ENCODE peak calls at places on chromosomes 2 and 18, in four cellular contexts. N, M, K and S are unnamed samples.
A peak's percentile ranks its signal among the peaks of the same experiment; 100 is the strongest.

GRCh38 chr2:170361359-170361936 is 183.5 kb downstream of the MYO3B start:
- DNase-seq in K (peak; percentile 70), M (peak; percentile 49), N (no peak), S (no peak)

GRCh38 chr2:146661494-146662096 is 1183.2 kb upstream of the ACVR2A start:
- DNase-seq in N (no peak), M (no peak), K (no peak), S (no peak)

GRCh38 chr2:120558892-120559291 is 176.8 kb upstream of the GLI2 start:
- DNase-seq in N (no peak), K (no peak), M (no peak), S (no peak)

GRCh38 chr2:11598228-11598731 is 64.4 kb downstream of the GREB1 start:
- DNase-seq in M (no peak), K (no peak), N (no peak), S (peak; percentile 47)

GRCh38 chr2:120596191-120596781 is 139.4 kb upstream of the GLI2 start:
- DNase-seq in M (no peak), N (peak; percentile 78), K (no peak), S (peak; percentile 58)

GRCh38 chr18:332721-333513 is 65.1 kb upstream of the THOC1 start:
- DNase-seq in N (no peak), K (peak; percentile 37), M (no peak), S (peak; percentile 50)

GRCh38 chr2:29295843-29296242 is 180.6 kb downstream of the CLIP4 start:
- DNase-seq in N (peak; percentile 32), M (no peak), K (peak; percentile 40), S (no peak)

GRCh38 chr2:15940661-15941482 is 522 bp downstream of the MYCN start:
- DNase-seq in M (no peak), N (no peak), K (no peak), S (no peak)

GRCh38 chr2:7835693-7836680 is 845.9 kb upstream of the ID2 start:
- DNase-seq in M (no peak), K (no peak), N (no peak), S (no peak)

GRCh38 chr18:49754866-49755265 is 58.5 kb downstream of the ACAA2 start:
- DNase-seq in K (no peak), M (no peak), N (no peak), S (no peak)

GRCh38 chr18:49319590-49319989 is 140.9 kb downstream of the DYM start:
- DNase-seq in N (no peak), K (no peak), M (no peak), S (no peak)

GRCh38 chr2:18178736-18179349 is 300.4 kb downstream of the KCNS3 start:
- DNase-seq in N (no peak), M (peak; percentile 11), K (peak; percentile 69), S (no peak)

GRCh38 chr2:26324903-26325302 is 21.0 kb upstream of the SELENOI start:
- DNase-seq in M (no peak), N (no peak), K (no peak), S (no peak)

GRCh38 chr18:49013961-49014604 is 63.3 kb upstream of the SMAD7 start:
- DNase-seq in K (no peak), M (no peak), N (peak; percentile 53), S (no peak)

GRCh38 chr2:158130832-158131473 is 29.3 kb downstream of the UPP2 start:
- DNase-seq in M (no peak), N (no peak), K (no peak), S (no peak)

GRCh38 chr2:240432820-240433801 is 2.4 kb upstream of the GPC1 start:
- DNase-seq in M (no peak), K (peak; percentile 13), N (peak; percentile 62), S (peak; percentile 15)

GRCh38 chr2:54809814-54810213 is 86.4 kb downstream of the EML6 start:
- DNase-seq in N (no peak), M (no peak), K (no peak), S (no peak)

GRCh38 chr2:102053096-102053495 is 61.3 kb downstream of the IL1R2 start:
- DNase-seq in N (no peak), K (no peak), M (no peak), S (peak; percentile 32)

DNA sequence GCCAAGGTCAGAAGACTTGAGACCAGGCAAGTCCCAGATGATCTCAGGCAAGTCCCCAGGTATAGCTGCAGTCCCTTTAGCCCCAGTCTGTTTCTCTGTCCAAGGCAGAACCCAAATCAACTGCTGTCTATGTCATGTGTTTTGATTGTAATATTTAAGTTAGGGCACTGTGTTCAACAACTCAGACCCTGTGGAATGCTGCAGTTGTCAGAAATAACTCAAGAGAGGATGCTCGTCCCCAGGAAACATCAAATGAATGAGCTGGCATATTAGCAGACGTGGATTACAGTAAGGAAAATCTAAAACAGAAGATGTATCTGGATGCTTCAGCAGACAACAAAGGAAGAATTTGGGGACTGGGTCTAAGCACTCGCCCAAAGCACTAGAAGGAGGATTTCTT is 70.1 kb downstream of the BCL11A start:
- DNase-seq in M (no peak), K (no peak), N (no peak), S (no peak)
- H3K4me3 ChIP-seq in M (no peak overlapping the region), K (no peak overlapping the region), N (no peak overlapping the region), S (no peak overlapping the region)

GRCh38 chr2:144938308-144938709 is 418.4 kb upstream of the ZEB2 start:
- DNase-seq in K (no peak), N (no peak), M (no peak), S (no peak)
- H3K4me1 ChIP-seq in K (peaks cover 8% of the 10 kb centered on the region), N (no peaks in the 10 kb centered on the region), M (no peaks in the 10 kb centered on the region), S (no peaks in the 10 kb centered on the region)

DNA sequence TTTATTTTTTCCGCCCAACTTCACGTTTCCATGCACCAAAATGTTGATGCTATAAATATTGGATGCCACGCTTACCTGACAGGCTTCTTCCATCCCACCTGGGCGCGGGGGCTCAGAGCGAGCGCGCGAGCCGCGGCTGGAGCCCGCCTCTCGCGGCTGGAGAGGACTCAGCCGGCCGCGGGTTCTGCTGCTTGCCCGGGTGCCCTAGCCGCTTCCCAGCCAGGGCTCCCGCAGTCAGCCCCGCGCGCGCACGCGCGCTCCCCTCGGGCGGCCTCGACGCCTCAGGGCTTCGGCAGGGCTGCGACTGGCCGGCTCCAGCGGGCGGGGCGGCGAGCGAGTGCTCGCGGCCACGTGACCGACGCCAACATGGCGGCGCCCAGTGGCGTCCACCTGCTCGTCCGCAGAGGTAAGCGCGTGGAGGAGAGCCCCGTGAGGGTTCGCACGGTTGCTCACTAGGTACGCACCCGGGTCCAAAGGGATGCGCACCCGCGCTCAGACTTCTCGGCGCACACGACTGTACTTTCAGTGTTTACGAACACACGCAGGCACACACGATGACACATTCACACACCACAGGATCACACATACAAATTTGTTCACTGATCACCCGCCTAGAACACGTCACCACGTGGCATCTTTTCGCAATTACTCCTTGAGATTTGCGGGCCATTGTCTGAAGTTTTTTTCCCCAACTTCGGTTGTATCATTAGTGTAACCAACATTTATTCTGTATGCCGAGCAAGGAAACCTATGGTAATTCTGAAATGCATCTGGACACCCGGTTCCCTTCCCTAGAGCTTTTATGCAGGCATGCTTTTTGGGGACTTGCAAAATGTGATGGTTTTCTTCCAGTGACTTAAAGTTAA is at the start of gene METAP1D:
- DNase-seq in M (peak; percentile 83), K (peak; percentile 94), N (peak; percentile 91), S (peak; percentile 95)
- TF ChIP-seq CTCF in M (no peak), K (no peak), N (no peak), S (no peak)

GRCh38 chr18:13137939-13138821 is 80.4 kb upstream of the LDLRAD4 start:
- DNase-seq in N (peak; percentile 75), M (peak; percentile 61), K (peak; percentile 87), S (no peak)

GRCh38 chr18:13136689-13137040 is 81.9 kb upstream of the LDLRAD4 start:
- DNase-seq in K (no peak), M (peak; percentile 16), N (no peak), S (peak; percentile 51)

GRCh38 chr18:13136056-13136688 is 82.4 kb upstream of the LDLRAD4 start:
- DNase-seq in K (no peak), M (peak; percentile 38), N (no peak), S (no peak)

GRCh38 chr18:13138822-13139139 is 79.8 kb upstream of the LDLRAD4 start:
- DNase-seq in M (no peak), N (no peak), K (no peak), S (no peak)

GRCh38 chr18:13137041-13137938 is 81.3 kb upstream of the LDLRAD4 start:
- DNase-seq in K (peak; percentile 34), N (no peak), M (peak; percentile 43), S (peak; percentile 56)
- H3K4me3 ChIP-seq in K (peak overlapping the region; percentile 67), N (peak overlapping the region; percentile 61), M (peak overlapping the region; percentile 98), S (peak overlapping the region; percentile 78)

DNA sequence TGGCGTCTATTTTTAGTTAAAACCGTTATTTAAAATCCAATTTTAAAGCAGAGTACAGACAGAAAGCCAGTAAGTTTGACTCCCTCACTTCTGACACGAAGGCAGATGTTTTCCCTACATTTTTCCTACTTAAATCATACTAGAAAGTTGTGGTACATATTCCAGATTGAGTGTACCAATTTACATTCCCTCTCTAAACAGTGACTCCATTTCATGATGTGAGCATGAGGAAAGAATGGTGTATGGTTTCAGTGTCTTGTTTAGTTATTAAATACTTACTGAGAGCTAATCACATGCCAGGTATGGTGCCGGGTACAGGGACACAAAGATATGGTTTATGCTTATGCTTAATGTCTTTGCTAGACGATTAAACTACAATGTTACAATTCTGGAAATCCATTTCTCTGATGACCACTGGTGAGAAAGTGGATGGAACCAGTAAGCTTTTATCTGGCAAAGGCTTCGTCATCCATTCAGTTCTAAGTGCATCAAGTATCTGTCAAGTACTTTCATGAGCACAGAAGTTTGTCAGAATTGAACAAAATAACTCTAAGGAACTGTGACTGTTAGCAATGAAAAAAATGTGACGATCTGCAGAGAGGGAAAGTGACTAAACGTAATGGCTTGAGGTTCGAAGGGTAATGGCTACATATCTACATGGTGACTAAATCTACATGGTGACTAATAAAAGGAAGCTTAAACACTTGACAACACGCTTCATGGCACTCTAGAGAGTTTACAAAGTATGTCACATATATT is 25.7 kb downstream of the MAP4K3 start:
- DNase-seq in N (no peak), K (no peak), M (no peak), S (no peak)
- H3K4me1 ChIP-seq in N (no peaks in the 10 kb centered on the region), K (peaks cover 16% of the 10 kb centered on the region), M (peaks cover 11% of the 10 kb centered on the region), S (peaks cover 85% of the 10 kb centered on the region)